ENCODE peak calls at places on chromosomes 12 and 14, in six cellular contexts. B, K, H, J, E and R are unnamed samples.

GRCh38 chr14:36315159-36315853 is 5.1 kb downstream of the MBIP start:
- DNase-seq in H (no peak), J (no peak), B (no peak), E (peak), K (no peak), R (no peak)

GRCh38 chr12:7068994-7069346 is 8.5 kb downstream of the C1S start:
- DNase-seq in E (no peak), K (no peak), J (no peak), H (no peak), B (no peak), R (no peak)

GRCh38 chr14:24845851-24846250 is 204.1 kb downstream of the STXBP6 start:
- DNase-seq in E (no peak), B (no peak), H (no peak), K (no peak), J (no peak), R (no peak)

GRCh38 chr14:55448146-55448614 is 7.8 kb upstream of the TBPL2 start:
- DNase-seq in B (no peak), K (no peak), E (peak), J (no peak), H (no peak), R (no peak)

GRCh38 chr12:105930612-105931011 is 208.1 kb downstream of the NUAK1 start:
- DNase-seq in J (no peak), H (no peak), E (peak), K (no peak), B (no peak), R (no peak)

GRCh38 chr12:121190523-121191031 is 19.4 kb upstream of the P2RX4 start:
- DNase-seq in B (no peak), K (no peak), J (no peak), H (no peak), E (no peak), R (no peak)

GRCh38 chr12:68138480-68138879 is 21.1 kb downstream of the IFNG start:
- DNase-seq in H (no peak), J (no peak), K (no peak), E (no peak), B (no peak), R (no peak)

GRCh38 chr14:37047996-37048395 is 124.4 kb downstream of the SLC25A21 start:
- DNase-seq in K (no peak), E (no peak), J (no peak), H (no peak), B (no peak), R (no peak)

GRCh38 chr12:23621910-23622309 is 327.6 kb downstream of the SOX5 start:
- DNase-seq in K (no peak), B (no peak), H (no peak), J (no peak), E (no peak), R (no peak)

GRCh38 chr14:50060871-50061663 is 55.3 kb downstream of the VCPKMT start:
- DNase-seq in B (no peak), E (no peak), H (peak), K (no peak), J (peak), R (no peak)

GRCh38 chr12:74780458-74781241 is 243.0 kb downstream of the ATXN7L3B start:
- DNase-seq in H (no peak), J (no peak), E (no peak), K (no peak), B (no peak), R (no peak)

GRCh38 chr14:34911209-34912150 is 36.3 kb upstream of the BAZ1A start:
- DNase-seq in K (no peak), B (no peak), H (no peak), E (no peak), J (no peak), R (no peak)

GRCh38 chr12:38016606-38017005 is 300.0 kb upstream of the ALG10B start:
- DNase-seq in J (no peak), B (no peak), K (no peak), H (no peak), E (no peak), R (no peak)

GRCh38 chr12:65584041-65584440 is 240.2 kb upstream of the HMGA2 start:
- DNase-seq in J (no peak), K (no peak), E (no peak), H (no peak), B (no peak), R (no peak)

GRCh38 chr12:39777465-39777864 is 157.9 kb upstream of the ABCD2 start:
- DNase-seq in B (no peak), K (no peak), J (no peak), E (no peak), H (no peak), R (no peak)

GRCh38 chr14:89339579-89339978 is 77.5 kb downstream of the FOXN3 start:
- DNase-seq in E (no peak), H (no peak), K (no peak), J (no peak), B (no peak), R (no peak)

GRCh38 chr12:76520348-76520747 is 39.2 kb downstream of the OSBPL8 start:
- DNase-seq in H (no peak), B (no peak), E (no peak), J (no peak), K (no peak), R (no peak)

GRCh38 chr14:92755495-92755894 is 7.1 kb upstream of the LGMN start:
- DNase-seq in B (no peak), E (peak), H (no peak), J (no peak), K (no peak), R (no peak)

GRCh38 chr12:104643093-104643646 is 186.4 kb downstream of the CHST11 start:
- DNase-seq in K (no peak), H (no peak), J (no peak), E (no peak), B (no peak), R (no peak)

GRCh38 chr12:106754331-106754730 is 20.2 kb upstream of the RIC8B start:
- DNase-seq in J (no peak), K (no peak), B (no peak), H (no peak), E (no peak), R (no peak)

GRCh38 chr14:74698894-74699293 is 14.0 kb downstream of the AREL1 start:
- DNase-seq in H (no peak), E (no peak), K (no peak), B (no peak), J (no peak), R (no peak)

GRCh38 chr12:130952545-130952954 is 1.2 kb upstream of the ADGRD1 start:
- DNase-seq in K (no peak), B (no peak), J (no peak), H (no peak), E (no peak), R (no peak)

GRCh38 chr14:100856056-100856950 is 30.4 kb downstream of the MEG3 start:
- DNase-seq in E (no peak), J (no peak), B (no peak), K (no peak), H (no peak), R (no peak)

GRCh38 chr12:120710805-120711296 is 593 bp downstream of the UNC119B start:
- DNase-seq in B (no peak), K (no peak), H (no peak), E (no peak), J (no peak), R (no peak)

GRCh38 chr12:52126050-52126604 is 46.6 kb downstream of the SMIM41 start:
- DNase-seq in H (no peak), B (no peak), E (no peak), J (no peak), K (no peak), R (no peak)

GRCh38 chr14:23353433-23353780 is 720 bp upstream of the SLC22A17 start:
- DNase-seq in J (no peak), B (no peak), K (no peak), E (no peak), H (no peak), R (no peak)

GRCh38 chr12:106179086-106179485 is 40.3 kb upstream of the NUAK1 start:
- DNase-seq in K (no peak), J (no peak), H (no peak), B (no peak), E (peak), R (no peak)

GRCh38 chr12:81216739-81217138 is 138.9 kb downstream of the ACSS3 start:
- DNase-seq in K (no peak), J (no peak), E (no peak), B (no peak), H (no peak), R (no peak)

GRCh38 chr12:6547566-6547965 is 8.3 kb downstream of the IFFO1 start:
- DNase-seq in B (no peak), E (no peak), J (no peak), H (no peak), K (no peak), R (no peak)

GRCh38 chr14:59265808-59266207 is 77.3 kb downstream of the DAAM1 start:
- DNase-seq in H (no peak), K (no peak), B (no peak), E (no peak), J (no peak), R (no peak)

GRCh38 chr12:62848418-62848817 is 86.5 kb downstream of the PPM1H start:
- DNase-seq in B (no peak), J (no peak), E (no peak), H (no peak), K (no peak), R (no peak)

GRCh38 chr14:84065811-84066210 is 1464.1 kb upstream of the FLRT2 start:
- DNase-seq in B (no peak), J (no peak), E (no peak), H (no peak), K (no peak), R (no peak)